ENCODE peak calls at places on chromosomes 7 and 10, in four cellular contexts. T is cardiac fibroblast, V is left ventricle myocardium inferior, H is fibroblast of lung. R is an unnamed sample.

GRCh38 chr10:84026821-84027257 is 112.5 kb upstream of the GHITM start:
- DNase-seq in T (peak; percentile 39), V (no peak), H (peak; percentile 7), R (no peak)

GRCh38 chr7:36224916-36225858 is 72.1 kb downstream of the EEPD1 start:
- DNase-seq in T (peak; percentile 34), V (no peak), H (peak; percentile 42), R (no peak)

GRCh38 chr10:122419016-122419415 is 35.4 kb upstream of the ARMS2 start:
- DNase-seq in T (no peak), V (no peak), H (no peak), R (no peak)

GRCh38 chr7:101817031-101817929 is at the start of gene CUX1:
- DNase-seq in T (no peak), V (no peak), H (peak; percentile 16), R (no peak)

GRCh38 chr7:50921114-50921513 is 138.4 kb upstream of the GRB10 start:
- DNase-seq in T (no peak), V (no peak), H (no peak), R (no peak)

GRCh38 chr10:43409385-43410109 is 561 bp upstream of the HNRNPF start:
- DNase-seq in T (no peak), V (peak; percentile 46), H (no peak), R (no peak)

GRCh38 chr7:124840435-124840834 is 74.8 kb upstream of the GPR37 start:
- DNase-seq in T (peak; percentile 11), V (no peak), H (no peak), R (no peak)

GRCh38 chr10:3397846-3398245 is 225.3 kb upstream of the PITRM1 start:
- DNase-seq in T (no peak), V (no peak), H (no peak), R (no peak)

GRCh38 chr10:73968101-73968515 is 29.8 kb upstream of the VCL start:
- DNase-seq in T (peak; percentile 50), V (no peak), H (peak; percentile 53), R (no peak)

GRCh38 chr10:112775892-112776679 is 174.0 kb upstream of the TCF7L2 start:
- DNase-seq in T (no peak), V (no peak), H (no peak), R (no peak)

GRCh38 chr7:7861211-7861633 is 107.4 kb upstream of the GLCCI1 start:
- DNase-seq in T (peak; percentile 26), V (no peak), H (peak; percentile 87), R (peak; percentile 19)

GRCh38 chr7:2101630-2102374 is 130.9 kb downstream of the MAD1L1 start:
- DNase-seq in T (no peak), V (no peak), H (no peak), R (no peak)

GRCh38 chr10:125822878-125823662 is at the start of the genes BCCIP and UROS:
- DNase-seq in T (peak; percentile 93), V (peak; percentile 91), H (peak; percentile 82), R (peak; percentile 77)

GRCh38 chr10:13658864-13659685 is 72.3 kb downstream of the PRPF18 start:
- DNase-seq in T (no peak), V (peak; percentile 65), H (no peak), R (no peak)

GRCh38 chr7:90322837-90323236 is 1.7 kb upstream of the FAM237B start:
- DNase-seq in T (no peak), V (no peak), H (no peak), R (no peak)

GRCh38 chr10:75497997-75498797 is 66.8 kb downstream of the LRMDA start:
- DNase-seq in T (peak; percentile 62), V (no peak), H (peak; percentile 71), R (peak; percentile 9)

GRCh38 chr10:118568327-118568848 is 27.1 kb downstream of the PRLHR start:
- DNase-seq in T (peak; percentile 76), V (no peak), H (peak; percentile 32), R (peak; percentile 52)
- H3K4me3 ChIP-seq in T (no peak overlapping the region), V (no peak overlapping the region), H (no peak overlapping the region), R (no peak overlapping the region)

GRCh38 chr10:93746844-93747284 is 10.9 kb upstream of the LGI1 start:
- DNase-seq in T (peak; percentile 94), V (no peak), H (peak; percentile 98), R (peak; percentile 95)
- TF ChIP-seq CTCF in T (peak; percentile 5), V (no peak), H (no peak), R (peak; percentile 51)

GRCh38 chr10:100825325-100825875 is 80.0 kb downstream of the PAX2 start:
- DNase-seq in T (no peak), V (no peak), H (no peak), R (no peak)

GRCh38 chr10:100825946-100826660 is 80.7 kb downstream of the PAX2 start:
- DNase-seq in T (no peak), V (no peak), H (no peak), R (no peak)

GRCh38 chr10:100827819-100828743 is 82.7 kb downstream of the PAX2 start:
- DNase-seq in T (no peak), V (peak; percentile 26), H (peak; percentile 3), R (no peak)

GRCh38 chr10:100826983-100827818 is 81.8 kb downstream of the PAX2 start:
- DNase-seq in T (no peak), V (no peak), H (no peak), R (no peak)

DNA sequence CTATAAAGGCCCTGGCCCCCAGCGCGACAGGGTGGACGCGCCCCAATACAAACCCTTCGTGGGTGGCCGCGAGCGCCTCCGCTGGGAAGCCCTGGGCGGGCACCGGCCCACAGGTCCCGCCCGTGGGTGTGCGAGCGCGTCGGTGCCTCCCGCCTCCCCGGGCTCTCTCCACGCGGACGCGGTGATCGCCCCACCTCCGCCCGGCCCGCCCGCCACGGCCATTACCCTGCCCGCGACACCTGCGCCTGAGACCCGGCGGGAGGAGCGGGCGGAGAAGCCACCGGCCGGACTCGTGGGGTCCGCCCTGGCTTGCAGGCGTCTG is 81.2 kb downstream of the PAX2 start:
- DNase-seq in T (no peak), V (no peak), H (no peak), R (no peak)
- H3K4me3 ChIP-seq in T (no peak overlapping the region), V (peak overlapping the region; percentile 58), H (no peak overlapping the region), R (no peak overlapping the region)

GRCh38 chr7:112214887-112215286 is 8.4 kb downstream of the ZNF277 start:
- DNase-seq in T (no peak), V (no peak), H (no peak), R (no peak)
- TF ChIP-seq CTCF in T (no peak), V (no peak), H (no peak), R (no peak)

GRCh38 chr10:117424171-117424570 is 48.9 kb upstream of the PDZD8 start:
- DNase-seq in T (no peak), V (no peak), H (no peak), R (no peak)
- H3K4me3 ChIP-seq in T (no peak overlapping the region), V (no peak overlapping the region), H (no peak overlapping the region), R (no peak overlapping the region)

GRCh38 chr10:114042895-114043531 is 653 bp upstream of the ADRB1 start:
- DNase-seq in T (no peak), V (peak; percentile 64), H (peak; percentile 45), R (no peak)
- TF ChIP-seq CTCF in T (no peak), V (no peak), H (no peak), R (no peak)